ENCODE peak calls at places on chromosomes 16 and 17, in seven cellular contexts. J is A673, Q is left ventricle myocardium inferior, K is psoas muscle, T is lower lobe of right lung, R is adrenal gland, Y is OCI-LY7. E is an unnamed sample.

GRCh38 chr17:65270932-65271700 is 133.9 kb downstream of the RGS9 start:
- DNase-seq in K (no peak), Q (no peak), R (no peak), J (no peak), T (no peak), Y (no peak), E (no peak)

GRCh38 chr16:79042886-79043285 is 557.7 kb downstream of the MAF start:
- DNase-seq in Y (no peak), R (no peak), J (no peak), K (no peak), Q (no peak), T (no peak), E (no peak)

GRCh38 chr16:11224096-11224893 is 31.7 kb downstream of the SOCS1 start:
- DNase-seq in K (peak; percentile 93), Y (peak; percentile 63), J (no peak), R (peak; percentile 77), T (peak; percentile 91), Q (peak; percentile 85), E (peak; percentile 80)

GRCh38 chr17:41689497-41690299 is 1.0 kb downstream of the EIF1 start:
- DNase-seq in R (peak; percentile 65), J (peak; percentile 64), K (no peak), Q (no peak), Y (peak; percentile 86), T (no peak), E (no peak)

GRCh38 chr16:7335991-7336634 is 3.5 kb downstream of the RBFOX1 start:
- DNase-seq in K (no peak), Y (no peak), J (no peak), Q (no peak), R (no peak), T (no peak), E (no peak)

GRCh38 chr17:38415250-38416194 is 12.7 kb upstream of the ARHGAP23 start:
- DNase-seq in K (peak; percentile 75), Q (no peak), J (peak; percentile 51), T (peak; percentile 73), R (no peak), Y (peak; percentile 95), E (peak; percentile 78)

GRCh38 chr17:50685691-50686493 is 21.8 kb downstream of the ANKRD40 start:
- DNase-seq in T (no peak), Q (no peak), R (no peak), K (no peak), J (no peak), Y (no peak), E (no peak)

GRCh38 chr17:39555368-39555767 is 52.4 kb downstream of the NEUROD2 start:
- DNase-seq in Y (no peak), R (no peak), K (no peak), Q (no peak), J (no peak), T (no peak), E (no peak)

GRCh38 chr17:59278401-59278800 is 53.1 kb upstream of the YPEL2 start:
- DNase-seq in Y (no peak), T (no peak), J (no peak), R (no peak), Q (no peak), K (no peak), E (no peak)

GRCh38 chr16:12902511-12903324 is 1.3 kb downstream of the SHISA9 start:
- DNase-seq in Y (no peak), K (no peak), T (no peak), Q (no peak), J (no peak), R (no peak), E (no peak)
- H3K4me3 ChIP-seq in Y (no peak overlapping the region), K (no peak overlapping the region), T (no peak overlapping the region), Q (peak overlapping the region; percentile 52), J (no peak overlapping the region), R (no peak overlapping the region), E (no peak overlapping the region)

GRCh38 chr16:31032736-31033708 is at the start of gene STX4:
- DNase-seq in T (peak; percentile 99), Q (peak; percentile 98), J (peak; percentile 98), K (peak; percentile 99), Y (peak; percentile 95), R (peak; percentile 98), E (peak; percentile 92)
- TF ChIP-seq CTCF in T (no peak), Q (no peak), J (no peak), K (no peak), Y (no peak), R (peak; percentile 18), E (no peak)

GRCh38 chr16:75105306-75106061 is 11.1 kb downstream of the LDHD start:
- DNase-seq in J (peak; percentile 94), R (peak; percentile 57), T (peak; percentile 76), Q (peak; percentile 57), K (peak; percentile 72), Y (peak; percentile 50), E (no peak)
- H3K36me3 ChIP-seq in J (no peaks in the 10 kb centered on the region), R (no peaks in the 10 kb centered on the region), T (no peaks in the 10 kb centered on the region), Q (no peaks in the 10 kb centered on the region), K (no peaks in the 10 kb centered on the region), Y (no peaks in the 10 kb centered on the region), E (no peaks in the 10 kb centered on the region)

DNA sequence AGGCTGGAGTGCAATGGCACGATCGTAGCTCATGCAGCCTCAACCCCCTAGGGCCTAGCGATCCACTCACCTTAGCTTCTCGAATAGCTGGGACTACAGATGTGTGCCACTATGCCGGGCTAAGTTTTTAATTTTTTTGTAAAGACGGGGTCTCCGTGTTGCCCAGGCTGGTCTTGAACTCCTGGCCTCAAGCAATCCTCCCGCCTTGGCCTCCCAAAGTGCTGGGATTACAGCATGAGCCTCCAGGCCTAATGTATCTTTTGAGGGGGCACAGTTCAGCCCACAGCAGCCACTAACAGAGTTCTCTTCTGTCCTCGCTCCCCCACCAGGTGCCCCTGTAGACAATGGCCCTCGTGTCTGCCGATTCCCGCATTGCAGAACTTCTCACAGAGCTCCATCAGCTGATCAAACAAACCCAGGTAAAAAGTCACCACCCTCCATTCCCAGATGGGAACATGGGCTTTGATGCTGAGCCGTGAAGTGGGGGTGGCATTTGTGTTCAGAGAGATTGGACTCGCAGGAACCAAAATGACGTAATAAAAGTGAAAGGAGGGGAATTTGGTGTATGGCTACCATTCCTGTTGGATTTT is 16.0 kb downstream of the SULT1A2 start:
- DNase-seq in T (peak; percentile 2), K (no peak), Q (no peak), Y (no peak), R (no peak), J (no peak), E (no peak)
- H3K4me3 ChIP-seq in T (no peak overlapping the region), K (no peak overlapping the region), Q (no peak overlapping the region), Y (no peak overlapping the region), R (no peak overlapping the region), J (no peak overlapping the region), E (no peak overlapping the region)

E was measured in GM06990.